ENCODE peak calls at places on chromosomes 11 and 22, in seven cellular contexts. One of them, this sample, is unnamed. For H3K27me3, the result is how much of the 10 kb centered on the place peaks cover.

GRCh38 chr22:45774016-45774670 is 102.5 kb downstream of the ATXN10 start:
- DNase-seq in naive thymus-derived CD4-positive, alpha-beta T cell: no peak
- DNase-seq in MG63: no peak
- DNase-seq in PC-9: no peak
- DNase-seq in adipocyte: no peak
- DNase-seq in adrenal gland: no peak
- DNase-seq in mesenchymal stem cell: no peak
- DNase-seq in this sample: no peak

GRCh38 chr11:31657091-31657490 is 147.5 kb downstream of the ELP4 start:
- DNase-seq in adipocyte: no peak
- DNase-seq in naive thymus-derived CD4-positive, alpha-beta T cell: no peak
- DNase-seq in adrenal gland: no peak
- DNase-seq in MG63: no peak
- DNase-seq in mesenchymal stem cell: no peak
- DNase-seq in PC-9: no peak
- DNase-seq in this sample: no peak

GRCh38 chr11:26649884-26650283 is 72.0 kb downstream of the SLC5A12 start:
- DNase-seq in adipocyte: peak
- DNase-seq in mesenchymal stem cell: peak
- DNase-seq in naive thymus-derived CD4-positive, alpha-beta T cell: peak
- DNase-seq in PC-9: peak
- DNase-seq in MG63: peak
- DNase-seq in adrenal gland: peak
- DNase-seq in this sample: peak

GRCh38 chr11:61679893-61680621 is at the start of gene DAGLA:
- DNase-seq in PC-9: peak
- DNase-seq in naive thymus-derived CD4-positive, alpha-beta T cell: peak
- DNase-seq in adrenal gland: peak
- DNase-seq in adipocyte: peak
- DNase-seq in mesenchymal stem cell: peak
- DNase-seq in MG63: peak
- DNase-seq in this sample: no peak

GRCh38 chr11:93407777-93408401 is 77.3 kb downstream of the DEUP1 start:
- DNase-seq in MG63: no peak
- DNase-seq in mesenchymal stem cell: peak
- DNase-seq in adipocyte: no peak
- DNase-seq in adrenal gland: no peak
- DNase-seq in naive thymus-derived CD4-positive, alpha-beta T cell: no peak
- DNase-seq in PC-9: no peak
- DNase-seq in this sample: no peak

GRCh38 chr11:22430286-22430685 is 92.1 kb downstream of the SLC17A6 start:
- DNase-seq in naive thymus-derived CD4-positive, alpha-beta T cell: no peak
- DNase-seq in adrenal gland: no peak
- DNase-seq in PC-9: no peak
- DNase-seq in MG63: no peak
- DNase-seq in adipocyte: no peak
- DNase-seq in mesenchymal stem cell: no peak
- DNase-seq in this sample: no peak

GRCh38 chr11:131999084-131999483 is 628.7 kb downstream of the NTM start:
- DNase-seq in naive thymus-derived CD4-positive, alpha-beta T cell: no peak
- DNase-seq in MG63: no peak
- DNase-seq in mesenchymal stem cell: peak
- DNase-seq in PC-9: no peak
- DNase-seq in adrenal gland: no peak
- DNase-seq in adipocyte: no peak
- DNase-seq in this sample: no peak

GRCh38 chr11:63945482-63946163 is 6.8 kb downstream of the NAA40 start:
- DNase-seq in mesenchymal stem cell: peak
- DNase-seq in naive thymus-derived CD4-positive, alpha-beta T cell: peak
- DNase-seq in adrenal gland: peak
- DNase-seq in MG63: peak
- DNase-seq in PC-9: peak
- DNase-seq in adipocyte: peak
- DNase-seq in this sample: peak

GRCh38 chr22:24827305-24827704 is 21.3 kb downstream of the SGSM1 start:
- DNase-seq in MG63: no peak
- DNase-seq in PC-9: no peak
- DNase-seq in mesenchymal stem cell: no peak
- DNase-seq in adipocyte: no peak
- DNase-seq in adrenal gland: no peak
- DNase-seq in naive thymus-derived CD4-positive, alpha-beta T cell: no peak
- DNase-seq in this sample: no peak

GRCh38 chr22:47046411-47047065 is 284.1 kb downstream of the TBC1D22A start:
- DNase-seq in adrenal gland: no peak
- DNase-seq in PC-9: no peak
- DNase-seq in adipocyte: no peak
- DNase-seq in naive thymus-derived CD4-positive, alpha-beta T cell: no peak
- DNase-seq in mesenchymal stem cell: no peak
- DNase-seq in MG63: no peak
- DNase-seq in this sample: no peak

GRCh38 chr22:37058917-37059701 is 7.6 kb downstream of the KCTD17 start:
- DNase-seq in adrenal gland: no peak
- DNase-seq in mesenchymal stem cell: no peak
- DNase-seq in adipocyte: no peak
- DNase-seq in MG63: no peak
- DNase-seq in PC-9: no peak
- DNase-seq in naive thymus-derived CD4-positive, alpha-beta T cell: no peak
- DNase-seq in this sample: no peak

GRCh38 chr22:20257474-20258299 is 10.4 kb downstream of the RTN4R start:
- DNase-seq in naive thymus-derived CD4-positive, alpha-beta T cell: no peak
- DNase-seq in PC-9: no peak
- DNase-seq in adrenal gland: no peak
- DNase-seq in MG63: no peak
- DNase-seq in mesenchymal stem cell: no peak
- DNase-seq in adipocyte: no peak
- DNase-seq in this sample: no peak

GRCh38 chr22:33210129-33210784 is 152.1 kb upstream of the SYN3 start:
- DNase-seq in naive thymus-derived CD4-positive, alpha-beta T cell: no peak
- DNase-seq in PC-9: no peak
- DNase-seq in adrenal gland: peak
- DNase-seq in mesenchymal stem cell: peak
- DNase-seq in adipocyte: peak
- DNase-seq in MG63: peak
- DNase-seq in this sample: peak

GRCh38 chr11:36622431-36623136 is 24.5 kb upstream of the RAG2 start:
- DNase-seq in mesenchymal stem cell: peak
- DNase-seq in PC-9: peak
- DNase-seq in naive thymus-derived CD4-positive, alpha-beta T cell: no peak
- DNase-seq in adipocyte: peak
- DNase-seq in adrenal gland: peak
- DNase-seq in MG63: no peak
- DNase-seq in this sample: peak

DNA sequence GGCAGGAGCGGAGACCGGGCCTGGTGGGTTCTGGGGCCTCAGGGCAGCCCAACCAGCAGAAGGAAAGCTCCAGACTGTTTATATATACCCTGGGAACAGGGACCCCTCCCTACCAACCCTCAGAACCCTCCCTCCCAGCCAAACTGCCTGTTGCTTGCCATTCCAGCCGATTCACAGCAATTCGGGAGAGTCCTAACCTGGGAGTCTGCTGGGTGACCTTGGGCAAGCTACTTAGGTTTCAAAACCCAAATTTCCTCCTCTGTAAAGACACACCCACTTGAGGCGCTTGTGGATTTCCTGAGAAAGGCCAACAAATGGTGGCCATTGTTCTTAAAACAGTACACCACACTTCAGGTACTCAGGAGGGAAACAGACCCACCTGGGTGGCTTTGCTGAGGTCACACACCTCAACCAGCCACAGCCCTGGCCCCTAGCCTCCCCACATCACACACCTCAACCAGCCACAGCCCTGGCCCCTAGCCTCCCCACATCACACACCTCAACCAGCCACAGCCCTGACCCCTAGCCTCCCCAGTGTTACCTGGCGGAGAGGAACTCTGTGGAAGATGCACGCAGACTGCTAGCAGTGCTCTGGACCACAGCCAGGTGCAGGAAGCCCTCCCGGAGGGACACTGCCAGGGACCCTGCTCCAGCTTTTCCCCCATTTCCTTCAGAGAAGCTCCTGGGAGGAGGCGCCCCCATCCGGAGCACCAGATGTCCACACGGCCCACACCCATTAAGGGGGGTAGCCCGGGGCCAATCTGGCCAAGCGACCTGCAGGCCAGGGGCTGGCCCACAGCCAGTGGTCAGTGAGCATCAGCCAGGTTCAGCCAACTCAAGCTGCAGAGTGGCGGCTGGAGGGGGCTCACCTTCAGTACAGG is 6.2 kb downstream of the SHISA8 start:
- DNase-seq in adipocyte: no peak
- DNase-seq in adrenal gland: peak
- DNase-seq in mesenchymal stem cell: no peak
- DNase-seq in PC-9: peak
- DNase-seq in MG63: no peak
- DNase-seq in naive thymus-derived CD4-positive, alpha-beta T cell: no peak
- DNase-seq in this sample: no peak
- H3K27me3 ChIP-seq in adipocyte: under half
- H3K27me3 ChIP-seq in adrenal gland: under half
- H3K27me3 ChIP-seq in mesenchymal stem cell: under half
- H3K27me3 ChIP-seq in PC-9: under half
- H3K27me3 ChIP-seq in MG63: under half
- H3K27me3 ChIP-seq in naive thymus-derived CD4-positive, alpha-beta T cell: under half
- H3K27me3 ChIP-seq in this sample: under half

GRCh38 chr11:27847496-27847895 is 147.2 kb upstream of the BDNF start:
- DNase-seq in mesenchymal stem cell: no peak
- DNase-seq in PC-9: no peak
- DNase-seq in adrenal gland: no peak
- DNase-seq in MG63: no peak
- DNase-seq in adipocyte: no peak
- DNase-seq in naive thymus-derived CD4-positive, alpha-beta T cell: no peak
- DNase-seq in this sample: no peak
- H3K27me3 ChIP-seq in mesenchymal stem cell: under half
- H3K27me3 ChIP-seq in PC-9: under half
- H3K27me3 ChIP-seq in adrenal gland: under half
- H3K27me3 ChIP-seq in MG63: under half
- H3K27me3 ChIP-seq in adipocyte: under half
- H3K27me3 ChIP-seq in naive thymus-derived CD4-positive, alpha-beta T cell: under half
- H3K27me3 ChIP-seq in this sample: under half

GRCh38 chr11:13007182-13007581 is 1.9 kb upstream of the RASSF10 start:
- DNase-seq in adrenal gland: no peak
- DNase-seq in PC-9: no peak
- DNase-seq in mesenchymal stem cell: no peak
- DNase-seq in adipocyte: no peak
- DNase-seq in naive thymus-derived CD4-positive, alpha-beta T cell: no peak
- DNase-seq in MG63: no peak
- DNase-seq in this sample: no peak
- H3K27me3 ChIP-seq in adrenal gland: half or more
- H3K27me3 ChIP-seq in PC-9: under half
- H3K27me3 ChIP-seq in mesenchymal stem cell: half or more
- H3K27me3 ChIP-seq in adipocyte: half or more
- H3K27me3 ChIP-seq in naive thymus-derived CD4-positive, alpha-beta T cell: under half
- H3K27me3 ChIP-seq in MG63: under half
- H3K27me3 ChIP-seq in this sample: half or more

DNA sequence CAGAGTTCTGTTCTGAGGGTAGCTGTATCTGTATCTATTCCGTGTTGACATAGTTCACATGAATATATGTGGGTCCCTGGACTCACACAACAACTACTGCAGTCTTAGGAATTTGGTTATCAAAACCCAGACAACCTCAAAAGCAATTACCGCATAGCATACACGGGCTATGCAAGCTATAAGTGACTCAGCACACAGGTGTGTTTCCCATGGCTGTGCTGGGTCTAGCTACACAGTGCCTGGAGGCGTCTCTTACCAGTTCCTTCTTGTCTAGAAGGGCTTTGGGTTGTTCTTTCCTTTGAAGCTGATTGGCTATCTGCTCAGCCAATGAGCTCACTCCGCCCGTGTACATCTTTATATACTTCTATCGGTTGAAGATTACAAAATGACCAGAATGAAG is 98.2 kb upstream of the BID start:
- DNase-seq in adipocyte: no peak
- DNase-seq in adrenal gland: no peak
- DNase-seq in PC-9: peak
- DNase-seq in naive thymus-derived CD4-positive, alpha-beta T cell: no peak
- DNase-seq in MG63: no peak
- DNase-seq in mesenchymal stem cell: no peak
- DNase-seq in this sample: no peak
- H3K27me3 ChIP-seq in adipocyte: under half
- H3K27me3 ChIP-seq in adrenal gland: under half
- H3K27me3 ChIP-seq in PC-9: under half
- H3K27me3 ChIP-seq in naive thymus-derived CD4-positive, alpha-beta T cell: under half
- H3K27me3 ChIP-seq in MG63: under half
- H3K27me3 ChIP-seq in mesenchymal stem cell: under half
- H3K27me3 ChIP-seq in this sample: under half

DNA sequence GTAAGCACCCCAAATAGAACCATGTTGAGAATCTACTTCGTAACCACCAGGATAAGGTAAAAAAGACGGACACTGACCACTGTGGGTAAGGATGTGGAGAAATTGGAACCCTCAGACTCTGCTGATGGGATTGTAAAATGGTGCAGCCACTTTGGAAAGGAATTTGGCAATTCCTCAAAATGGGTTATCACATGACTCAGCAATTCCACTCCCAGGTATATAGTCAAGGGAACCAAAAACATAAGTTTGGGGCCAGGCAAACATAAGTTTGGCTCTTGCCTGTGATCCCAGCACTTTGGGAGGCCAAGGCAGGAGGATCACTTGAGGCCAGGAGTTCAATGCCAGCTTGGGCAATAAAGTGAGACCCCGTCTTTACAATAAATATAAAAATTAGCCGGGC is 5.1 kb upstream of the CABP2 start:
- DNase-seq in MG63: no peak
- DNase-seq in adipocyte: no peak
- DNase-seq in PC-9: no peak
- DNase-seq in naive thymus-derived CD4-positive, alpha-beta T cell: no peak
- DNase-seq in adrenal gland: no peak
- DNase-seq in mesenchymal stem cell: no peak
- DNase-seq in this sample: no peak
- H3K27me3 ChIP-seq in MG63: under half
- H3K27me3 ChIP-seq in adipocyte: under half
- H3K27me3 ChIP-seq in PC-9: under half
- H3K27me3 ChIP-seq in naive thymus-derived CD4-positive, alpha-beta T cell: under half
- H3K27me3 ChIP-seq in adrenal gland: under half
- H3K27me3 ChIP-seq in mesenchymal stem cell: under half
- H3K27me3 ChIP-seq in this sample: under half

GRCh38 chr11:69880803-69881445 is 61.7 kb upstream of the FGF3 start:
- DNase-seq in MG63: no peak
- DNase-seq in adipocyte: no peak
- DNase-seq in adrenal gland: no peak
- DNase-seq in PC-9: no peak
- DNase-seq in naive thymus-derived CD4-positive, alpha-beta T cell: no peak
- DNase-seq in mesenchymal stem cell: no peak
- DNase-seq in this sample: no peak
- H3K27me3 ChIP-seq in MG63: under half
- H3K27me3 ChIP-seq in adipocyte: half or more
- H3K27me3 ChIP-seq in adrenal gland: under half
- H3K27me3 ChIP-seq in PC-9: under half
- H3K27me3 ChIP-seq in naive thymus-derived CD4-positive, alpha-beta T cell: under half
- H3K27me3 ChIP-seq in mesenchymal stem cell: half or more
- H3K27me3 ChIP-seq in this sample: under half

DNA sequence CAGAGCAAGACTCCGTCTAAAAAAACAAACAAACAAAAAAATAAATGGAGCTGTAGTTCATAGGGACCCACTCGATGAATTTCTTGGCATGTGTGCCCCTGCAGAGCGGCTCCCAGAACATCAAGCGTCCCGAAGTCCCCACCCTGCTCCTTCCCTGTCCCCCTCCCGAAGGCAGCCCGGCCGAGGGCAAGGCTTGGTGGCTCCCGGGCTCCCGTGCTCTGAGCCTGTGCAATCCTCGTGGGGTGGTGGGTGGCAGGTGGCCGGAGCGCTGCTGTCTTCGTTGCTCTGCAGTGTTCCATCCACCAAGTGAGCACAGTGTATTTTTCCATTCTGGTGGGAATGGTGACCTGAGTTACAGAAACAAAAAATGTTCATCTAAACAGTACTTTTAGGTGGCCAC is 33.5 kb upstream of the GAL start:
- DNase-seq in naive thymus-derived CD4-positive, alpha-beta T cell: no peak
- DNase-seq in PC-9: no peak
- DNase-seq in MG63: no peak
- DNase-seq in adrenal gland: no peak
- DNase-seq in mesenchymal stem cell: no peak
- DNase-seq in adipocyte: no peak
- DNase-seq in this sample: no peak
- H3K27me3 ChIP-seq in naive thymus-derived CD4-positive, alpha-beta T cell: under half
- H3K27me3 ChIP-seq in PC-9: half or more
- H3K27me3 ChIP-seq in MG63: under half
- H3K27me3 ChIP-seq in adrenal gland: under half
- H3K27me3 ChIP-seq in mesenchymal stem cell: half or more
- H3K27me3 ChIP-seq in adipocyte: half or more
- H3K27me3 ChIP-seq in this sample: under half